ENCODE peak calls at places on chromosomes 13 and 19, in eight cellular contexts. One of them, this sample, is unnamed.

GRCh38 chr13:39577833-39578232 is 25.2 kb downstream of the LHFPL6 start:
- DNase-seq in iPS DF 6.9: no peak
- DNase-seq in PC-9: no peak
- DNase-seq in H9: no peak
- DNase-seq in naive thymus-derived CD4-positive, alpha-beta T cell: no peak
- DNase-seq in breast epithelium: no peak
- DNase-seq in brain microvascular endothelial cell: no peak
- DNase-seq in fibroblast of lung: no peak
- DNase-seq in this sample: no peak

GRCh38 chr13:42409061-42409460 is 137.1 kb downstream of the AKAP11 start:
- DNase-seq in iPS DF 6.9: no peak
- DNase-seq in PC-9: no peak
- DNase-seq in H9: peak; percentile 29
- DNase-seq in naive thymus-derived CD4-positive, alpha-beta T cell: no peak
- DNase-seq in breast epithelium: no peak
- DNase-seq in brain microvascular endothelial cell: no peak
- DNase-seq in fibroblast of lung: no peak
- DNase-seq in this sample: no peak

GRCh38 chr19:11984986-11985385 is 20.1 kb downstream of the ZNF763 start:
- DNase-seq in iPS DF 6.9: peak; percentile 64
- DNase-seq in PC-9: no peak
- DNase-seq in H9: peak; percentile 48
- DNase-seq in naive thymus-derived CD4-positive, alpha-beta T cell: no peak
- DNase-seq in breast epithelium: no peak
- DNase-seq in brain microvascular endothelial cell: no peak
- DNase-seq in fibroblast of lung: no peak
- DNase-seq in this sample: no peak

GRCh38 chr13:72565893-72566292 is 161.5 kb downstream of the MZT1 start:
- DNase-seq in iPS DF 6.9: no peak
- DNase-seq in PC-9: no peak
- DNase-seq in H9: no peak
- DNase-seq in naive thymus-derived CD4-positive, alpha-beta T cell: no peak
- DNase-seq in breast epithelium: no peak
- DNase-seq in brain microvascular endothelial cell: peak; percentile 11
- DNase-seq in fibroblast of lung: no peak
- DNase-seq in this sample: peak; percentile 17

GRCh38 chr19:38538793-38539528 is 78.8 kb downstream of the MAP4K1 start:
- DNase-seq in iPS DF 6.9: no peak
- DNase-seq in PC-9: peak; percentile 59
- DNase-seq in H9: no peak
- DNase-seq in naive thymus-derived CD4-positive, alpha-beta T cell: peak; percentile 67
- DNase-seq in breast epithelium: no peak
- DNase-seq in brain microvascular endothelial cell: no peak
- DNase-seq in fibroblast of lung: peak; percentile 7
- DNase-seq in this sample: no peak

GRCh38 chr13:61029064-61029463 is 386.6 kb downstream of the PCDH20 start:
- DNase-seq in iPS DF 6.9: peak; percentile 7
- DNase-seq in PC-9: no peak
- DNase-seq in H9: peak; percentile 49
- DNase-seq in naive thymus-derived CD4-positive, alpha-beta T cell: no peak
- DNase-seq in breast epithelium: no peak
- DNase-seq in brain microvascular endothelial cell: no peak
- DNase-seq in fibroblast of lung: no peak
- DNase-seq in this sample: no peak

GRCh38 chr13:25237083-25237482 is 50.2 kb downstream of the MTMR6 start:
- DNase-seq in iPS DF 6.9: no peak
- DNase-seq in PC-9: no peak
- DNase-seq in H9: no peak
- DNase-seq in naive thymus-derived CD4-positive, alpha-beta T cell: no peak
- DNase-seq in breast epithelium: no peak
- DNase-seq in brain microvascular endothelial cell: no peak
- DNase-seq in fibroblast of lung: no peak
- DNase-seq in this sample: no peak

GRCh38 chr13:22561581-22561980 is 619.2 kb upstream of the SGCG start:
- DNase-seq in iPS DF 6.9: no peak
- DNase-seq in PC-9: no peak
- DNase-seq in H9: no peak
- DNase-seq in naive thymus-derived CD4-positive, alpha-beta T cell: no peak
- DNase-seq in breast epithelium: no peak
- DNase-seq in brain microvascular endothelial cell: no peak
- DNase-seq in fibroblast of lung: no peak
- DNase-seq in this sample: no peak

GRCh38 chr13:30616927-30617314 is 799 bp upstream of the USPL1 start:
- DNase-seq in iPS DF 6.9: peak; percentile 27
- DNase-seq in PC-9: peak; percentile 83
- DNase-seq in H9: no peak
- DNase-seq in naive thymus-derived CD4-positive, alpha-beta T cell: peak; percentile 69
- DNase-seq in breast epithelium: peak; percentile 57
- DNase-seq in brain microvascular endothelial cell: peak; percentile 86
- DNase-seq in fibroblast of lung: peak; percentile 92
- DNase-seq in this sample: peak; percentile 81

GRCh38 chr19:9645466-9645865 is 24.4 kb upstream of the ZNF561 start:
- DNase-seq in iPS DF 6.9: no peak
- DNase-seq in PC-9: peak; percentile 33
- DNase-seq in H9: no peak
- DNase-seq in naive thymus-derived CD4-positive, alpha-beta T cell: no peak
- DNase-seq in breast epithelium: no peak
- DNase-seq in brain microvascular endothelial cell: no peak
- DNase-seq in fibroblast of lung: no peak
- DNase-seq in this sample: no peak

GRCh38 chr19:23482829-23483228 is 87.6 kb upstream of the ZNF91 start:
- DNase-seq in iPS DF 6.9: no peak
- DNase-seq in PC-9: peak; percentile 39
- DNase-seq in H9: no peak
- DNase-seq in naive thymus-derived CD4-positive, alpha-beta T cell: no peak
- DNase-seq in breast epithelium: no peak
- DNase-seq in brain microvascular endothelial cell: no peak
- DNase-seq in fibroblast of lung: no peak
- DNase-seq in this sample: no peak

GRCh38 chr19:405138-405965 is 3.6 kb downstream of the C2CD4C start:
- DNase-seq in iPS DF 6.9: no peak
- DNase-seq in PC-9: no peak
- DNase-seq in H9: peak; percentile 33
- DNase-seq in naive thymus-derived CD4-positive, alpha-beta T cell: no peak
- DNase-seq in breast epithelium: peak; percentile 33
- DNase-seq in brain microvascular endothelial cell: no peak
- DNase-seq in fibroblast of lung: no peak
- DNase-seq in this sample: no peak

GRCh38 chr13:113784645-113785024 is 25.6 kb downstream of the TMEM255B start:
- DNase-seq in iPS DF 6.9: no peak
- DNase-seq in PC-9: no peak
- DNase-seq in H9: no peak
- DNase-seq in naive thymus-derived CD4-positive, alpha-beta T cell: no peak
- DNase-seq in breast epithelium: no peak
- DNase-seq in brain microvascular endothelial cell: no peak
- DNase-seq in fibroblast of lung: no peak
- DNase-seq in this sample: no peak

GRCh38 chr13:20359335-20359734 is 127.2 kb upstream of the GJB6 start:
- DNase-seq in iPS DF 6.9: no peak
- DNase-seq in PC-9: peak; percentile 95
- DNase-seq in H9: no peak
- DNase-seq in naive thymus-derived CD4-positive, alpha-beta T cell: no peak
- DNase-seq in breast epithelium: no peak
- DNase-seq in brain microvascular endothelial cell: peak; percentile 94
- DNase-seq in fibroblast of lung: peak; percentile 100
- DNase-seq in this sample: peak; percentile 66

GRCh38 chr13:31394491-31394890 is 194.7 kb downstream of the B3GLCT start:
- DNase-seq in iPS DF 6.9: no peak
- DNase-seq in PC-9: no peak
- DNase-seq in H9: no peak
- DNase-seq in naive thymus-derived CD4-positive, alpha-beta T cell: no peak
- DNase-seq in breast epithelium: no peak
- DNase-seq in brain microvascular endothelial cell: no peak
- DNase-seq in fibroblast of lung: peak; percentile 69
- DNase-seq in this sample: no peak

GRCh38 chr13:32663660-32664059 is 77.4 kb downstream of the PDS5B start:
- DNase-seq in iPS DF 6.9: no peak
- DNase-seq in PC-9: no peak
- DNase-seq in H9: no peak
- DNase-seq in naive thymus-derived CD4-positive, alpha-beta T cell: no peak
- DNase-seq in breast epithelium: no peak
- DNase-seq in brain microvascular endothelial cell: no peak
- DNase-seq in fibroblast of lung: no peak
- DNase-seq in this sample: no peak

GRCh38 chr13:114112231-114112825 is 20.1 kb downstream of the RASA3 start:
- DNase-seq in iPS DF 6.9: no peak
- DNase-seq in PC-9: no peak
- DNase-seq in H9: no peak
- DNase-seq in naive thymus-derived CD4-positive, alpha-beta T cell: no peak
- DNase-seq in breast epithelium: peak; percentile 43
- DNase-seq in brain microvascular endothelial cell: no peak
- DNase-seq in fibroblast of lung: no peak
- DNase-seq in this sample: no peak

GRCh38 chr19:2722541-2723344 is 1.6 kb upstream of the DIRAS1 start:
- DNase-seq in iPS DF 6.9: no peak
- DNase-seq in PC-9: peak; percentile 42
- DNase-seq in H9: no peak
- DNase-seq in naive thymus-derived CD4-positive, alpha-beta T cell: no peak
- DNase-seq in breast epithelium: peak; percentile 66
- DNase-seq in brain microvascular endothelial cell: peak; percentile 67
- DNase-seq in fibroblast of lung: peak; percentile 82
- DNase-seq in this sample: peak; percentile 57
- H3K27ac ChIP-seq in iPS DF 6.9: no peak overlapping the region
- H3K27ac ChIP-seq in PC-9: no peak overlapping the region
- H3K27ac ChIP-seq in H9: no peak overlapping the region
- H3K27ac ChIP-seq in naive thymus-derived CD4-positive, alpha-beta T cell: no peak overlapping the region
- H3K27ac ChIP-seq in breast epithelium: no peak overlapping the region
- H3K27ac ChIP-seq in brain microvascular endothelial cell: no peak overlapping the region
- H3K27ac ChIP-seq in fibroblast of lung: peak overlapping the region; percentile 11
- H3K27ac ChIP-seq in this sample: no peak overlapping the region

GRCh38 chr19:46381746-46382345 is 31.5 kb downstream of the CCDC8 start:
- DNase-seq in iPS DF 6.9: no peak
- DNase-seq in PC-9: no peak
- DNase-seq in H9: peak; percentile 8
- DNase-seq in naive thymus-derived CD4-positive, alpha-beta T cell: no peak
- DNase-seq in breast epithelium: no peak
- DNase-seq in brain microvascular endothelial cell: no peak
- DNase-seq in fibroblast of lung: no peak
- DNase-seq in this sample: no peak
- H3K27ac ChIP-seq in iPS DF 6.9: no peak overlapping the region
- H3K27ac ChIP-seq in PC-9: no peak overlapping the region
- H3K27ac ChIP-seq in H9: no peak overlapping the region
- H3K27ac ChIP-seq in naive thymus-derived CD4-positive, alpha-beta T cell: no peak overlapping the region
- H3K27ac ChIP-seq in breast epithelium: peak overlapping the region; percentile 33
- H3K27ac ChIP-seq in brain microvascular endothelial cell: no peak overlapping the region
- H3K27ac ChIP-seq in fibroblast of lung: no peak overlapping the region
- H3K27ac ChIP-seq in this sample: no peak overlapping the region

DNA sequence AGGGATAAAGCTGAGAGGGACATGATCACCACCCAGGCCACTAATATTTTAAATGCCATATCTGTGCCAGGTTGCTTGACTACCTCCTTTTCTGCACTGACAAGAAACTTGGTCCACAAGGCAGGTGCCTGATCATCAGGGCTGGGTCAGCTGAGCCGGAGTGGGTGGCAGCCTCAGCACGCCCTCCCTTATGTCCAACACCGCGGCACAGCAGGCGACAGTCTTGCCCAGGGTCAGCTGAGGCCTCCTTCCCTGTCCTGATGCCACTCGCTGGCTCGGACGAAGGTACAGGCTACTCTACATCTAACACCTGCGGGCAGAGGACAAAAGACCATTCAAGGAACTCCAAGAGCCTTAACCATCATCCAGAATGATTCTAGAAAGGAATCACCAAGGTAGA is 16.9 kb downstream of the ZC3H4 start:
- DNase-seq in iPS DF 6.9: no peak
- DNase-seq in PC-9: no peak
- DNase-seq in H9: no peak
- DNase-seq in naive thymus-derived CD4-positive, alpha-beta T cell: no peak
- DNase-seq in breast epithelium: no peak
- DNase-seq in brain microvascular endothelial cell: no peak
- DNase-seq in fibroblast of lung: no peak
- DNase-seq in this sample: no peak
- H3K27ac ChIP-seq in iPS DF 6.9: no peak overlapping the region
- H3K27ac ChIP-seq in PC-9: peak overlapping the region; percentile 77
- H3K27ac ChIP-seq in H9: no peak overlapping the region
- H3K27ac ChIP-seq in naive thymus-derived CD4-positive, alpha-beta T cell: no peak overlapping the region
- H3K27ac ChIP-seq in breast epithelium: peak overlapping the region; percentile 96
- H3K27ac ChIP-seq in brain microvascular endothelial cell: no peak overlapping the region
- H3K27ac ChIP-seq in fibroblast of lung: no peak overlapping the region
- H3K27ac ChIP-seq in this sample: peak overlapping the region; percentile 96

GRCh38 chr13:50467156-50467814 is 376.2 kb downstream of the DLEU7 start:
- DNase-seq in iPS DF 6.9: no peak
- DNase-seq in PC-9: no peak
- DNase-seq in H9: no peak
- DNase-seq in naive thymus-derived CD4-positive, alpha-beta T cell: no peak
- DNase-seq in breast epithelium: no peak
- DNase-seq in brain microvascular endothelial cell: no peak
- DNase-seq in fibroblast of lung: no peak
- DNase-seq in this sample: no peak

GRCh38 chr13:50466554-50466953 is 376.9 kb downstream of the DLEU7 start:
- DNase-seq in iPS DF 6.9: no peak
- DNase-seq in PC-9: no peak
- DNase-seq in H9: no peak
- DNase-seq in naive thymus-derived CD4-positive, alpha-beta T cell: no peak
- DNase-seq in breast epithelium: no peak
- DNase-seq in brain microvascular endothelial cell: no peak
- DNase-seq in fibroblast of lung: no peak
- DNase-seq in this sample: no peak

GRCh38 chr13:50474094-50474654 is 369.3 kb downstream of the DLEU7 start:
- DNase-seq in iPS DF 6.9: no peak
- DNase-seq in PC-9: no peak
- DNase-seq in H9: no peak
- DNase-seq in naive thymus-derived CD4-positive, alpha-beta T cell: no peak
- DNase-seq in breast epithelium: no peak
- DNase-seq in brain microvascular endothelial cell: peak; percentile 27
- DNase-seq in fibroblast of lung: no peak
- DNase-seq in this sample: no peak

GRCh38 chr13:50463662-50464061 is 379.8 kb downstream of the DLEU7 start:
- DNase-seq in iPS DF 6.9: no peak
- DNase-seq in PC-9: no peak
- DNase-seq in H9: no peak
- DNase-seq in naive thymus-derived CD4-positive, alpha-beta T cell: no peak
- DNase-seq in breast epithelium: no peak
- DNase-seq in brain microvascular endothelial cell: no peak
- DNase-seq in fibroblast of lung: no peak
- DNase-seq in this sample: no peak

DNA sequence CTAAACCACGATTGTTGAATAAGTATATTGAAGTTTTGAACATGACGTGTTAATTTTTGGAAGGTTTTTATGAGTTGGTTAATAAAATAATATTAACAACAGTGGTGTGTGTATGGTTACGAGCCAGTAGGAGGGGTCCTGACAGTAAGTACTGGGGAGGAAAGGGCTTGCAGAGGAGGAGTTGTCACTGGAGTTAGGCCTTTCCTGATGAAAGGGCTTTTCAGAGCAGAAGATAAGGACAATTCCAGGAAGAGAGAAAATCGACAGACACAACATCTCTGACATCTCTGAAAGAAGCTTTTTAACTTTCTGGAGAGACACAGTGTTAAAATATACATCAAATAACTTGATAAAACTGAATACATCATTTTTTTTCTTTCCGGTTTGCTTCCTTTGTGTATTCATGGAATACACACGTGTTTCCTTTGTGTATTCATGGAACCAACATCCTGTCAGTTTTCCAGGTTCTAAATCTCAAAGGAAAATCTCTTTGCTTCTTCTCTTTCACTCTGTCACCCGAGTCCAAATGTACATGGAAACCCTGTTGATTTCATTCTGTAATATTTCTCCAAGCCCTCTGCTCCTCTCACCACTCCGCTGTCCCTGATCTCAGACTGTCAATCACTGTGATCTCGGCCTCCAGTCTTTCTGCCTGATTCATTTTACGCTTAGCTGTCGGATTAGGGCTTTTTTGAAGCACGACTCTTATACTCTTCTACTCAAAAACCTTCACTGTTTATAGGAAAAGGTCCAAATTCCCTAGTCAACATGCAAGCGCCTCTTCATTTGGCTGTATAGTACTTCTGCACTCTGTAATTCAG is 374.4 kb downstream of the DLEU7 start:
- DNase-seq in iPS DF 6.9: no peak
- DNase-seq in PC-9: no peak
- DNase-seq in H9: no peak
- DNase-seq in naive thymus-derived CD4-positive, alpha-beta T cell: no peak
- DNase-seq in breast epithelium: no peak
- DNase-seq in brain microvascular endothelial cell: no peak
- DNase-seq in fibroblast of lung: no peak
- DNase-seq in this sample: no peak
- H3K27ac ChIP-seq in iPS DF 6.9: no peak overlapping the region
- H3K27ac ChIP-seq in PC-9: no peak overlapping the region
- H3K27ac ChIP-seq in H9: no peak overlapping the region
- H3K27ac ChIP-seq in naive thymus-derived CD4-positive, alpha-beta T cell: no peak overlapping the region
- H3K27ac ChIP-seq in breast epithelium: no peak overlapping the region
- H3K27ac ChIP-seq in brain microvascular endothelial cell: no peak overlapping the region
- H3K27ac ChIP-seq in fibroblast of lung: no peak overlapping the region
- H3K27ac ChIP-seq in this sample: no peak overlapping the region

This sample was measured in HL-60.